ENCODE peak calls at places on chromosomes 11 and 22, in seven cellular contexts. D is colonic mucosa, P is testis, K is prostate gland, R is astrocyte, Z is fibroblast of the aortic adventitia, S is kidney epithelial cell. F is an unnamed sample.

GRCh38 chr11:44718612-44719390 is 8.0 kb upstream of the TSPAN18 start:
- DNase-seq in D (no peak), P (no peak), K (no peak), R (no peak), Z (no peak), S (no peak), F (no peak)

GRCh38 chr11:66443602-66444001 is 5.0 kb upstream of the MRPL11 start:
- DNase-seq in D (no peak), P (no peak), K (no peak), R (peak; percentile 47), Z (peak; percentile 74), S (no peak), F (peak; percentile 75)

GRCh38 chr11:62980133-62980760 is 4.5 kb downstream of the SLC22A6 start:
- DNase-seq in D (no peak), P (no peak), K (no peak), R (no peak), Z (peak; percentile 9), S (no peak), F (no peak)

GRCh38 chr11:65944191-65944590 is 1.1 kb upstream of the TSGA10IP start:
- DNase-seq in D (no peak), P (no peak), K (no peak), R (no peak), Z (no peak), S (no peak), F (no peak)

GRCh38 chr22:33894515-33894914 is 25.8 kb downstream of the LARGE1 start:
- DNase-seq in D (no peak), P (no peak), K (no peak), R (no peak), Z (no peak), S (no peak), F (no peak)

GRCh38 chr11:94526645-94527438 is 14.6 kb downstream of the C11orf97 start:
- DNase-seq in D (no peak), P (no peak), K (no peak), R (peak; percentile 13), Z (no peak), S (no peak), F (no peak)

GRCh38 chr11:5210376-5210885 is 9.9 kb upstream of the OR51V1 start:
- DNase-seq in D (no peak), P (no peak), K (no peak), R (no peak), Z (no peak), S (no peak), F (no peak)

GRCh38 chr22:47783433-47784366 is 1021.2 kb downstream of the TBC1D22A start:
- DNase-seq in D (no peak), P (no peak), K (no peak), R (no peak), Z (no peak), S (no peak), F (no peak)

GRCh38 chr11:28566643-28567042 is 458.5 kb downstream of the METTL15 start:
- DNase-seq in D (peak; percentile 31), P (peak; percentile 82), K (peak; percentile 4), R (peak; percentile 98), Z (peak; percentile 98), S (peak; percentile 66), F (peak; percentile 92)

GRCh38 chr11:3367221-3367620 is 11.7 kb downstream of the ZNF195 start:
- DNase-seq in D (no peak), P (no peak), K (no peak), R (no peak), Z (no peak), S (no peak), F (no peak)

GRCh38 chr22:38881464-38881871 is 9.5 kb upstream of the CBX6 start:
- DNase-seq in D (peak; percentile 46), P (peak; percentile 67), K (peak; percentile 75), R (peak; percentile 40), Z (peak; percentile 96), S (no peak), F (peak; percentile 68)

GRCh38 chr11:64319421-64319761 is 1.5 kb downstream of the PRDX5 start:
- DNase-seq in D (no peak), P (no peak), K (no peak), R (no peak), Z (no peak), S (no peak), F (no peak)

GRCh38 chr11:46625406-46625805 is 8.1 kb downstream of the ATG13 start:
- DNase-seq in D (no peak), P (no peak), K (no peak), R (no peak), Z (no peak), S (no peak), F (no peak)

GRCh38 chr11:45390407-45390806 is 104.3 kb upstream of the SYT13 start:
- DNase-seq in D (no peak), P (no peak), K (no peak), R (no peak), Z (no peak), S (no peak), F (no peak)

GRCh38 chr11:111331711-111332479 is 33.5 kb downstream of the POU2AF3 start:
- DNase-seq in D (no peak), P (no peak), K (no peak), R (peak; percentile 80), Z (peak; percentile 87), S (no peak), F (no peak)

GRCh38 chr11:130513132-130513531 is 64.7 kb downstream of the ADAMTS15 start:
- DNase-seq in D (peak; percentile 53), P (no peak), K (peak; percentile 72), R (peak; percentile 31), Z (peak; percentile 86), S (no peak), F (no peak)

GRCh38 chr22:41401781-41402648 is 20.3 kb downstream of the TEF start:
- DNase-seq in D (peak; percentile 83), P (peak; percentile 91), K (peak; percentile 69), R (no peak), Z (peak; percentile 81), S (no peak), F (no peak)

GRCh38 chr11:57641426-57641825 is 8.3 kb downstream of the YPEL4 start:
- DNase-seq in D (no peak), P (no peak), K (no peak), R (no peak), Z (peak; percentile 77), S (no peak), F (no peak)

GRCh38 chr11:57639321-57640067 is 10.2 kb downstream of the YPEL4 start:
- DNase-seq in D (no peak), P (no peak), K (no peak), R (peak; percentile 51), Z (peak; percentile 31), S (no peak), F (no peak)

GRCh38 chr11:57638811-57639320 is 10.8 kb downstream of the YPEL4 start:
- DNase-seq in D (no peak), P (no peak), K (no peak), R (no peak), Z (peak; percentile 24), S (no peak), F (no peak)

GRCh38 chr11:57640068-57640800 is 9.5 kb downstream of the YPEL4 start:
- DNase-seq in D (no peak), P (no peak), K (no peak), R (no peak), Z (no peak), S (no peak), F (no peak)

DNA sequence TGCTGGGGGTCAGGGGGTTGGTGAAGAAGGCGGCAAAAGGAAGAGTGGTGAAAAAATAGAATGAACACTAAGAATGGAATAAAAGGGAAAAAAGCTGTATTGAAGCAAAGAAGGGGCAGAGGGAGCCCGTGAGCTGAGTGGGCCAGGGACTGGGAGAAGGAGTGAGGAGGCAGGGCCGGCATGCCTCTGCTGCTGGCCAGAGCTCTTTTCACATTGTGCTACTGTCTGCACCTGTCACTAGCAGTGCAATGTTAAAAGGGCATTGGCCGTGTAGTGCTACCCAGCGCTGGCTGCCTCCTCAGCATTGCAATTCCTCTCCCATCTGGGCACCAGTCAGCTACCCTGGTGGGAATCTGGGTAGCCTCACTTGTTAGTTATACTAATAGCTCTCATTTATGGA is 8.7 kb downstream of the YPEL4 start:
- DNase-seq in D (no peak), P (no peak), K (no peak), R (no peak), Z (peak; percentile 43), S (no peak), F (no peak)
- TF ChIP-seq CTCF in D (no peak), P (no peak), K (no peak), R (peak; percentile 21), Z (peak; percentile 69), S (peak; percentile 45), F (peak; percentile 54)

DNA sequence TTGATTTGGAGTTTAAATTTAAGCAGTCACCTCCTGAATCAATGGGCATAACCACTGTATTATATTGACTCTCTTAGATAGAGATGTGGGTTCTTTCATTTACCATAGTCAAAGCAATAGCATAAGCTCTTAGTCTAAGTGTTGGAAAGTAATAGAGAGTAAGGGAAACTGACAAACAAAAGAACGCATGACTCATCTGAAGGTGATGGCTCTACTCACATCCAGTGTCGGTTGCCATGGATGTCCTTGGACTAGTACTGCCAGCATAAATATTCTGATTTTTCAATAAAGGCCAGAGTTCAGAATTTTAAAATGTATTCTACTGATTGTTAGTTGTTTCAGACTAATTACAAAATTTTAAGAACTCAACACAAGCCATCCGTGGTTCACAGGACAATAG is 444.9 kb upstream of the DDI1 start:
- DNase-seq in D (no peak), P (no peak), K (no peak), R (peak; percentile 33), Z (no peak), S (no peak), F (no peak)
- H3K4me3 ChIP-seq in D (no peak overlapping the region), P (no peak overlapping the region), K (no peak overlapping the region), R (no peak overlapping the region), Z (no peak overlapping the region), S (no peak overlapping the region), F (no peak overlapping the region)

DNA sequence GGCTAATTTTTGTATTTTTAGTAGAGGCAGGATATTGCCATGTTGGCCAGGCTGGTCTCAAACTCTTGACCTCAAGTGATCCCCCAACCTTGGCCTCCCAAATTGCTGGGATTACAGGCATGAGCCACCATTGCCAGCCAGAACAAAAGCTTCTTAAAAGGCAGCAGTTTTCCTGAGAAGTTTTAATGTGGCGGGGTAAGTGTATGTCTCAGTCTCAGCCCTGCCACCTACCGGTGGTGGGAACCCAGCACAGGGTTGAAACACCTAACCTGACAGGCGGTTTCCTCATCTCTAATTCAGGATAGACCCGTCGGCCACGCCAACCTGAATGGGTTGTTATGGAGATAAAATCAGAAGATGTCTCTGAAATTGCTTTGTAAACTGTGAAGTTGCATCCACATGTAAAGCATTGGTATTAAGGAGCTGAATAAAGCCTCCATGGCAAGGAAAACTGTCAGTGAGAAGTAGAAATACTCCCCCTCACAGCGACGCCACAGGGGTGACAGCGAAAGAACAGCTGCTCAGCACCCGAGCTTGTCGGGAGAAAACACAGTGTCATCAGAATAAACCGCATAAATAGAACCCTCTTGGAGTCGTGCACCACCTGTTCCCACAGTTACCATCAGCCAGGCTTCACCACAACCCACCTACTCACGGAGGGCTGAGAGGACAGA is 165.9 kb upstream of the NCAM1 start:
- DNase-seq in D (peak; percentile 34), P (peak; percentile 60), K (no peak), R (peak; percentile 29), Z (peak; percentile 67), S (no peak), F (no peak)
- TF ChIP-seq CTCF in D (peak; percentile 39), P (peak; percentile 20), K (no peak), R (peak; percentile 43), Z (peak; percentile 76), S (peak; percentile 59), F (peak; percentile 51)

DNA sequence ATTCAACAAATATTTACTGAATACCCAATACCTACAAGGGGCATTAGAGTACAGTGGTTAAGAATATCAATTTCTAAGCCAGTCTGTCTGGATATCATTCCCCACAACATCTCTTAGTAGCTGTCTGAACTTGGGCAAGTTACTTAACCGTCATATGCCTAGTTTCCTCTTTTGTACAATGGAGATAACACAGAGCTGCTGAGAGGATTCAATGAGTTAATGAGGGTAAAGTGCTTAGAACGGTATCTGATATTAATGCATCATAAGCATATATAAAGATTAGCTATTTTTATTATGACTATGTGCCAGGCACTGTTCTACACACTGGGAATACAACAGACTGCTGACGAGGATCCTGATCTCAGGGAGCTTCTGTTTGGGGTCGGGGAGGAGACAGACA is 116.4 kb downstream of the APOL5 start:
- DNase-seq in D (no peak), P (no peak), K (no peak), R (no peak), Z (no peak), S (no peak), F (no peak)
- H3K4me3 ChIP-seq in D (no peak overlapping the region), P (no peak overlapping the region), K (no peak overlapping the region), R (peak overlapping the region; percentile 92), Z (peak overlapping the region; percentile 60), S (no peak overlapping the region), F (peak overlapping the region; percentile 73)

F was measured in AG04449.